ENCODE peak calls at places on chromosomes 16 and 17, in seven cellular contexts. B, O, J, S, U, G and L are unnamed samples. For H3K36me3, the result is how much of the 10 kb centered on the place peaks cover.

GRCh38 chr17:49407981-49408501 is 6.6 kb downstream of the PHB1 start:
- DNase-seq in O (peak), B (peak), S (peak), J (peak), U (peak), G (peak), L (peak)

GRCh38 chr17:2054262-2054739 is 602 bp upstream of the HIC1 start:
- DNase-seq in O (no peak), B (no peak), J (no peak), U (no peak), G (no peak), S (no peak), L (no peak)

GRCh38 chr17:74987909-74988711 is 678 bp downstream of the CDR2L start:
- DNase-seq in B (peak), G (peak), U (peak), S (peak), O (peak), J (peak), L (peak)

GRCh38 chr16:1276580-1276878 is 20.7 kb downstream of the TPSD1 start:
- DNase-seq in S (no peak), G (no peak), J (no peak), O (no peak), U (no peak), B (no peak), L (no peak)

GRCh38 chr17:4632583-4632923 is 8.9 kb downstream of the ALOX15 start:
- DNase-seq in B (no peak), O (no peak), J (no peak), G (no peak), U (no peak), S (no peak), L (no peak)

GRCh38 chr16:86786338-86786737 is 208.0 kb downstream of the FOXL1 start:
- DNase-seq in G (no peak), S (no peak), J (no peak), O (no peak), B (no peak), U (no peak), L (no peak)

GRCh38 chr17:37393352-37393751 is 13.3 kb downstream of the ACACA start:
- DNase-seq in O (no peak), B (no peak), J (no peak), S (no peak), U (no peak), G (no peak), L (no peak)

GRCh38 chr17:19646788-19647696 is 1.5 kb upstream of the ALDH3A2 start:
- DNase-seq in S (no peak), J (no peak), B (no peak), O (peak), U (no peak), G (no peak), L (no peak)

GRCh38 chr17:38361700-38362465 is 10.2 kb downstream of the SOCS7 start:
- DNase-seq in O (no peak), B (no peak), S (no peak), G (no peak), J (no peak), U (no peak), L (no peak)

GRCh38 chr17:76968707-76969597 is 100.7 kb downstream of the MGAT5B start:
- DNase-seq in J (no peak), B (peak), G (peak), U (no peak), S (no peak), O (no peak), L (peak)

GRCh38 chr17:66275651-66276050 is 26.8 kb upstream of the PRKCA start:
- DNase-seq in S (no peak), O (peak), G (no peak), B (no peak), U (no peak), J (no peak), L (no peak)

GRCh38 chr16:50808929-50809538 is 67.1 kb downstream of the CYLD start:
- DNase-seq in G (no peak), B (no peak), O (no peak), S (no peak), J (no peak), U (no peak), L (no peak)

GRCh38 chr17:307295-307691 is 45.3 kb downstream of the RPH3AL start:
- DNase-seq in J (no peak), S (no peak), O (peak), G (no peak), U (peak), B (no peak), L (no peak)

GRCh38 chr16:13348416-13348815 is 447.0 kb downstream of the SHISA9 start:
- DNase-seq in U (no peak), G (no peak), J (no peak), S (no peak), O (no peak), B (no peak), L (no peak)

GRCh38 chr16:86880316-86881117 is 302.2 kb downstream of the FOXL1 start:
- DNase-seq in S (no peak), J (no peak), B (no peak), O (no peak), U (no peak), G (no peak), L (no peak)

GRCh38 chr17:4594406-4595349 is 10.3 kb downstream of the SMTNL2 start:
- DNase-seq in J (no peak), G (peak), O (peak), U (peak), B (no peak), S (no peak), L (no peak)

GRCh38 chr17:20179031-20179430 is 169.9 kb downstream of the SPECC1 start:
- DNase-seq in S (no peak), O (no peak), G (no peak), U (no peak), B (no peak), J (no peak), L (no peak)

GRCh38 chr16:85418978-85419491 is 194.1 kb upstream of the GSE1 start:
- DNase-seq in B (peak), G (peak), S (peak), J (no peak), U (peak), O (peak), L (no peak)

GRCh38 chr16:31467151-31467550 is 4.8 kb upstream of the TGFB1I1 start:
- DNase-seq in O (no peak), J (no peak), B (no peak), U (peak), G (no peak), S (no peak), L (no peak)

GRCh38 chr17:82775033-82775823 is 23.4 kb downstream of the TBCD start:
- DNase-seq in O (peak), U (peak), G (peak), B (peak), S (peak), J (peak), L (peak)

GRCh38 chr17:36001862-36002603 is 680 bp upstream of the CCL15 start:
- DNase-seq in O (no peak), U (no peak), J (no peak), S (no peak), G (peak), B (peak), L (no peak)

GRCh38 chr17:2396568-2397246 is 4.2 kb downstream of the MNT start:
- DNase-seq in U (peak), S (peak), B (peak), O (peak), G (peak), J (peak), L (peak)

GRCh38 chr16:57284206-57284951 is at the start of gene PLLP:
- DNase-seq in O (peak), J (no peak), B (peak), G (peak), U (peak), S (no peak), L (peak)

GRCh38 chr17:80769936-80770625 is 221.6 kb upstream of the CHMP6 start:
- DNase-seq in B (no peak), U (no peak), S (no peak), G (no peak), J (no peak), O (no peak), L (no peak)

GRCh38 chr16:67252806-67253497 is 4.2 kb downstream of the SLC9A5 start:
- DNase-seq in G (no peak), S (no peak), B (no peak), U (peak), J (no peak), O (no peak), L (no peak)

GRCh38 chr16:21646091-21646490 is 6.3 kb downstream of the IGSF6 start:
- DNase-seq in O (no peak), B (no peak), U (no peak), S (no peak), J (no peak), G (no peak), L (no peak)

GRCh38 chr17:28268610-28269313 is 50.2 kb upstream of the TMEM97 start:
- DNase-seq in U (no peak), G (no peak), O (no peak), B (no peak), J (no peak), S (no peak), L (no peak)

GRCh38 chr17:72346306-72346705 is 225.5 kb downstream of the SOX9 start:
- DNase-seq in S (no peak), B (no peak), O (no peak), J (no peak), U (no peak), G (no peak), L (no peak)

GRCh38 chr17:56665864-56666263 is 72.4 kb downstream of the NOG start:
- DNase-seq in U (no peak), B (no peak), G (no peak), J (no peak), S (no peak), O (no peak), L (no peak)

GRCh38 chr17:44820631-44821196 is 9.4 kb downstream of the GJC1 start:
- DNase-seq in B (no peak), J (no peak), G (no peak), U (no peak), S (no peak), O (no peak), L (no peak)

GRCh38 chr17:58052951-58053715 is 30.1 kb upstream of the DYNLL2 start:
- DNase-seq in U (no peak), O (peak), J (no peak), S (no peak), B (no peak), G (no peak), L (no peak)

GRCh38 chr17:30290077-30290476 is 1.7 kb downstream of the BLMH start:
- DNase-seq in S (no peak), B (no peak), J (no peak), G (no peak), U (no peak), O (no peak), L (no peak)
- H3K4me3 ChIP-seq in S (peak), B (no peak), J (no peak), G (no peak), U (peak), O (no peak), L (no peak)

GRCh38 chr16:72552675-72553074 is 380.7 kb upstream of the PMFBP1 start:
- DNase-seq in U (no peak), J (no peak), O (no peak), S (no peak), B (no peak), G (no peak), L (no peak)

GRCh38 chr16:72551649-72552048 is 379.7 kb upstream of the PMFBP1 start:
- DNase-seq in S (no peak), O (no peak), U (no peak), B (no peak), J (no peak), G (no peak), L (no peak)

GRCh38 chr16:72554935-72555334 is 383.0 kb upstream of the PMFBP1 start:
- DNase-seq in B (no peak), S (no peak), J (no peak), G (no peak), O (no peak), U (no peak), L (no peak)

DNA sequence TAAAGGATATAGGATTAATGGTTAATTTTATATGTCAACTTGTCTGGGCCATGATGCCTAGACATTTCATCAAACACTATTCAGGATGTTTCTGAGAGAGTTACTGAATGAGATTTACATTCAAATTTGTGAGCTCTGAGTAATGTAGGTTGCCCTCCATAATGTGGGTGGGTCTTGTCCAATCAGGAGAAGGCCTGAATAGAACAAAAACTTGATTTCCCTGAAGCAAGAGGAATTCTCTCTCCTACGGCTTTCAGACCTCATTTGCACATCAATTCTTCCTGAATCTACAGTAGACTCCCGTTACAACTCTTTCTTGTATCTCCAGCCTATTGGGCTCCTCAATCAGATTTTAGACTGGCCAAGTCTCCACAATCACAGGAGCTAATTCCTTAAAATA is 377.9 kb upstream of the PMFBP1 start:
- DNase-seq in O (no peak), S (no peak), G (no peak), B (no peak), U (no peak), J (no peak), L (no peak)
- H3K36me3 ChIP-seq in O (under half), S (under half), G (under half), B (under half), U (under half), J (under half), L (under half)

DNA sequence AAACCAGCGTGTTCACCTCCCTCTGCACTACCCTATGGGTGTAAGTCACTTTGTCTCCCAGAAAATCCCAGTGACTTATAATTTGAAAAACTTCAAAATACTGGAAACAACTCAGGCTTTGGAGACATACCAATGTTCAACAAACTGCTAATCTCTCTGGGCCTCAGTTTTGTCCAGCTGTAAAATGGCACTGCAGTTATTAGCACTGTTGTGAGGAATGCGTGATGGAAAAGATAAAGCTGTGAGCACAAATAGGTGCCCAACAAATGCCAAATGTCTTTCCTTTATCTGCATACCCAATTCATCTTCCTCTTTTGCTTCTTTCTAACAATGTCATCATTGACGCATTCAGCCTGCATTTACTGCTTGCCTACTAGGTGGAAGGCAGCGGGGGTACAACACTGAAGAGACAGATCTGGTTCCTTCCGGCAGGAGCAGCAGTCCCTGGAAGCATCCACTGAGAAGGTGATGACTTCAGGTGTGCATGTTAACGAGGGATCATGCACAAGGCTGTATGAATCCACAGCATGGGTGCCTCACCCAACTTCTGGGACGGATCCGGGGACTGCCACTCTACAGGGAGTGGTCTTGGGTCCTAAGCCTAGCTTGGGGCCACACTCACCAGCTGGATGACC is 63.4 kb downstream of the CYTH1 start:
- DNase-seq in G (no peak), B (no peak), U (no peak), O (no peak), J (no peak), S (no peak), L (no peak)
- H3K4me3 ChIP-seq in G (no peak), B (no peak), U (no peak), O (no peak), J (no peak), S (no peak), L (no peak)

GRCh38 chr17:16073845-16074244 is 74.2 kb downstream of the TTC19 start:
- DNase-seq in U (no peak), G (no peak), S (no peak), O (no peak), B (no peak), J (no peak), L (no peak)
- H3K36me3 ChIP-seq in U (under half), G (half or more), S (half or more), O (under half), B (under half), J (half or more), L (half or more)

DNA sequence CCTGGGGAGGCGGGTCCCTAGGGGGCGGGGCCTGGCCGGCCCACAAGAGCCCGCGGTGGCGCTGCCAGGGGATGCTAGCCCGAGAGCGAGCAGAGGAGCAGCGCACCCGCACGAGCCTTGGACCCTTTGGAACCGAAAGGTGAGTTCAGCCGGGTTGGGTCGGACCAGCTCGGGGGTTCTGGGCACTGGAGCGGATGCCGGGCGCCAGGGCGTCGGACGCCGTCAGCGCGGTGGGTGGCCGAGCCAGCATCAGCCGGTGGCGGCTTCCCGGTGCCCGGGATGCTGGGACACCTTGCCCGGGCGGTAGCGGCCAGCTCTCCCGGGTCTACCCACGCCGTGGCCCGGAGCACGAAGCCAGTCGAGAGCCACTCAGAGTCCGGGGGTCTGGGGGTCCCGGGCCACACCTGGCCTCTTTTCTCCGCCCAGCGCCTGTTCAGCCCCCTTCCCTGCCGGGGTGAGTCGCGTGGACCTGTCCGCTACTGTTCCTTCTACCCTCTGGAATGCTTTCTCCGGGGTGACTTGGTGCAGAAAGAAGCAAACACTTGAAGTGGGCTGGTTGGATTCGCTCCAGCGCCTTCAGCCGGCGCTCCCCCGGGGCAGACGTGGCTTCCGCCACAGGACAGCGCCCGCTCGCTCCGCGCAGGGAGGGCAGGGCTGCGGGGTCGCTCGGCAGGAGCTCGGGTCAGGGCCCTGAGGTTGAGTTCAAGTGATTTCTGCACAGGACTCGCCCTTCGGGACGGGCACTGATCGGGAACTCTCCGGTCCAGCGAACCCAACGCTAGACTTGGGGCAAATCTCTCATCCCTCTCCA is at the start of gene SCNN1G:
- DNase-seq in G (peak), U (no peak), B (peak), S (peak), O (no peak), J (no peak), L (no peak)
- H3K4me3 ChIP-seq in G (peak), U (peak), B (no peak), S (peak), O (peak), J (peak), L (no peak)